ENCODE peak calls at places on chromosomes 11 and 22, in nine cellular contexts. H is AG09309; A is CD4-positive, alpha-beta T cell; P is tibial artery; O is heart left ventricle; K is HFF-Myc; X is endothelial cell; Y is upper lobe of right lung; J is WTC11. L is an unnamed sample.

GRCh38 chr11:45665206-45665932 is at the start of gene CHST1:
- DNase-seq in H (no peak), A (no peak), P (peak; percentile 87), O (peak; percentile 64), K (no peak), X (peak; percentile 44), Y (peak; percentile 76), J (peak; percentile 43), L (no peak)

GRCh38 chr11:85823816-85824215 is 12.9 kb upstream of the SYTL2 start:
- DNase-seq in H (no peak), A (peak; percentile 59), P (no peak), O (no peak), K (no peak), X (no peak), Y (no peak), J (no peak), L (no peak)

GRCh38 chr11:17518366-17518765 is 25.9 kb downstream of the USH1C start:
- DNase-seq in H (no peak), A (no peak), P (no peak), O (no peak), K (no peak), X (no peak), Y (no peak), J (no peak), L (no peak)

GRCh38 chr22:43941449-43941848 is 13.8 kb upstream of the SAMM50 start:
- DNase-seq in H (no peak), A (no peak), P (no peak), O (no peak), K (no peak), X (no peak), Y (no peak), J (no peak), L (no peak)

GRCh38 chr11:68090287-68090686 is 30.9 kb downstream of the CHKA start:
- DNase-seq in H (no peak), A (no peak), P (no peak), O (no peak), K (no peak), X (no peak), Y (no peak), J (no peak), L (no peak)

GRCh38 chr22:21866821-21867527 is 471 bp downstream of the MAPK1 start:
- DNase-seq in H (no peak), A (peak; percentile 7), P (peak; percentile 71), O (no peak), K (no peak), X (no peak), Y (peak; percentile 82), J (no peak), L (no peak)

GRCh38 chr11:94400839-94401772 is at the start of gene GPR83:
- DNase-seq in H (no peak), A (no peak), P (no peak), O (no peak), K (no peak), X (peak; percentile 34), Y (no peak), J (peak; percentile 51), L (no peak)

GRCh38 chr11:26247340-26247739 is 84.6 kb upstream of the ANO3 start:
- DNase-seq in H (peak; percentile 50), A (no peak), P (no peak), O (no peak), K (no peak), X (no peak), Y (no peak), J (no peak), L (no peak)

GRCh38 chr22:19494676-19495173 is 15.0 kb downstream of the CDC45 start:
- DNase-seq in H (no peak), A (no peak), P (no peak), O (no peak), K (no peak), X (no peak), Y (no peak), J (no peak), L (no peak)

DNA sequence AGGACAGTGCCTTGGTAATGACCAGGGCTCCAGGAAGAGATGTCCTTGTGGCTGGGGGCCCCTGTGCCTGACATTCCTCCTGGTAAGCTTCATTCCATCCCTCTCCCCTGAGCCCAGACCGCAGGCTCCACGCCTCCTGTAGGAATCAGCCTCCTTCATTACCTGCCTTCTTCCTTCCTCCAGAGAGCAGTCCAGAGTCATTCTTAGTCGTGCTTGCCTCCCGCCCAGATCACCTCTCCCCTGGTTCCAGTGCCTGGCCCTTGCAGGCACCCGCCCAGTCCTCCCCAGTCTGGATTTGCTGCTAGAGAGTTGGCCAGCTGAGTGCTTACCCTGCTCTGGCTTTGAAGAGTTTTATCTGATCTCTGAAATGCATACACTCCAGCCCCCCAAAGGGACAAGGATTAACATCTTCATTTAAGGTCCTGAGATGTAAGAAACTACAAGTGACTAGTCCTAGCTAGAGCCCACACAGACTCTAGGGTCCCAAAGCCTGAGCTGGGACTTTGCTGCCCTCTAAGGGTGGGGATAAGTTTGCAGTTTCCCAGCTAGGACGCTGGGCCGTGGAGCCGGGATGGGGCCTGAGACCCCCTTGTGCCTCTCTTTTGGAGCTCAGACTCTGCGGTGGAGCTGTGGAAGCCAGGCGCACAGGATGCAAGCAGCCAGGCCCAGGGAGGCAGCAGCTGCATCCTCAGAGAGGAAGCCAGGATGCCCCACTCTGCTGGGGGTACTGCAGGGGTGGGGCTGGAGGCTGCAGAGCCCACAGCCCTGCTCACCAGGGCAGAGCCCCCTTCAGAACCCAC is 1.6 kb downstream of the NR1H3 start:
- DNase-seq in H (no peak), A (peak; percentile 9), P (no peak), O (peak; percentile 54), K (no peak), X (peak; percentile 66), Y (no peak), J (peak; percentile 80), L (no peak)
- TF ChIP-seq CTCF in H (peak; percentile 67), A (peak; percentile 47), P (peak; percentile 20), O (peak; percentile 70), K (peak; percentile 75), X (peak; percentile 55), Y (peak; percentile 57), J (peak; percentile 38), L (peak; percentile 70)

DNA sequence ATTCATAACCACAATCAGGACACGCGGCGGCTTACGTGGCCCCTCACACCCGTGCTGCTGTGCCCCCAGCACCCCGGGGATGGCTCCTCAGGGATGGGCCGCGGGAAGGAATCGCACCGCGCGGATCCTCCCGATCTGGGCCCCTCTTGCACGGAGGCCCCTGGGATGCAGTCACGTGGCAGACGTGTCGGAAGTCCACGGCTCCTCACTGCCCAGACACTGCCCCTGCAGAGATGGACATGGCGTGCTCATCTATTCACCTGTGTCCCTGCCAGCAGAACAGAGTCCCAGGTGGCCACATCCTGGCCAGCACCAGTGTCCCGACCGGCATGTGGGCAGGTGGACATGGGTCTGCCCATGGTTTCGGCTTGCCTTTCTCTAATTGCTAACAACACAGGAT is 12.8 kb downstream of the MOB2 start:
- DNase-seq in H (no peak), A (no peak), P (peak; percentile 61), O (no peak), K (no peak), X (no peak), Y (peak; percentile 60), J (no peak), L (no peak)
- TF ChIP-seq CTCF in H (no peak), A (no peak), P (no peak), O (no peak), K (no peak), X (no peak), Y (no peak), J (no peak), L (no peak)

GRCh38 chr11:73409431-73409830 is 33.2 kb downstream of the RELT start:
- DNase-seq in H (no peak), A (no peak), P (no peak), O (no peak), K (no peak), X (no peak), Y (peak; percentile 41), J (no peak), L (no peak)

GRCh38 chr11:73411031-73411430 is 34.8 kb downstream of the RELT start:
- DNase-seq in H (no peak), A (no peak), P (no peak), O (no peak), K (no peak), X (no peak), Y (peak; percentile 32), J (no peak), L (no peak)

GRCh38 chr11:73412308-73412707 is 36.1 kb downstream of the RELT start:
- DNase-seq in H (no peak), A (no peak), P (no peak), O (no peak), K (no peak), X (no peak), Y (no peak), J (no peak), L (no peak)

GRCh38 chr11:73413246-73413645 is 37.0 kb downstream of the RELT start:
- DNase-seq in H (no peak), A (no peak), P (no peak), O (no peak), K (no peak), X (no peak), Y (no peak), J (no peak), L (no peak)

DNA sequence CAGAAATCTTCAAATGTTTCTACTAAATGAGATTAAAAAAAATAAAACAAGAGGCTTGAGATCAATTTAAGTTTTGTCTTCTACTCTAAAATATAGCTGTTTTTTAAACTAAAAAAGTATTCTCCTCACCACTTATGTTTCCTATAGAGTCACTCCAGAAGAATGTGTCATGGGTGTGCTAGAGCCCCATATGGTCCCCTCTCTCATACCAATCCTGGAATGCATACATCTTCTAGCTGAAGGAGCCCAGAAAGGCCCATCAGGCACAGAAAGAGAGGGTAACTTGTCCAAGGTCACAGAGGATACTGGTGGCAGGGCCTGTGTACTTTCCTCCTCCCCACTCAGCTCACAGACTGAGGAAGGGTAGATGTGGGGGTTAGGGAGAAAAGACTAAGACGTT is 34.4 kb downstream of the RELT start:
- DNase-seq in H (no peak), A (no peak), P (no peak), O (no peak), K (no peak), X (no peak), Y (no peak), J (no peak), L (no peak)
- TF ChIP-seq CTCF in H (no peak), A (no peak), P (no peak), O (no peak), K (no peak), X (no peak), Y (no peak), J (no peak), L (no peak)

GRCh38 chr11:57349491-57350274 is 11.5 kb downstream of the P2RX3 start:
- DNase-seq in H (no peak), A (peak; percentile 38), P (no peak), O (peak; percentile 65), K (no peak), X (peak; percentile 85), Y (peak; percentile 85), J (peak; percentile 94), L (no peak)

GRCh38 chr11:57345555-57346151 is 7.5 kb downstream of the P2RX3 start:
- DNase-seq in H (no peak), A (peak; percentile 58), P (no peak), O (peak; percentile 71), K (peak; percentile 66), X (peak; percentile 70), Y (peak; percentile 78), J (peak; percentile 89), L (no peak)

GRCh38 chr11:57347336-57347735 is 9.2 kb downstream of the P2RX3 start:
- DNase-seq in H (no peak), A (no peak), P (no peak), O (no peak), K (no peak), X (no peak), Y (no peak), J (no peak), L (no peak)

GRCh38 chr11:57348636-57349323 is 10.6 kb downstream of the P2RX3 start:
- DNase-seq in H (no peak), A (no peak), P (no peak), O (no peak), K (no peak), X (no peak), Y (no peak), J (no peak), L (no peak)

GRCh38 chr11:57348052-57348451 is 9.9 kb downstream of the P2RX3 start:
- DNase-seq in H (no peak), A (no peak), P (no peak), O (no peak), K (no peak), X (no peak), Y (no peak), J (no peak), L (no peak)
- TF ChIP-seq CTCF in H (no peak), A (no peak), P (no peak), O (no peak), K (no peak), X (no peak), Y (no peak), J (no peak), L (no peak)